ENCODE peak calls at places on chromosomes 4 and X, in nine cellular contexts. H is glutamatergic neuron, V is Peyer's patch, K is osteocyte, E is astrocyte of the spinal cord, A is AG04449, Q is HFF-Myc, T is GM20000, F is GM23338. I is an unnamed sample.

GRCh38 chr4:23969635-23970034 is 79.8 kb upstream of the PPARGC1A start:
- DNase-seq in H (no peak), V (no peak), K (no peak), E (no peak), A (no peak), Q (no peak), T (no peak), F (no peak), I (no peak)

GRCh38 chr4:166174717-166175510 is 301.9 kb downstream of the TLL1 start:
- DNase-seq in H (no peak), V (no peak), K (no peak), E (peak; percentile 32), A (peak; percentile 12), Q (no peak), T (no peak), F (no peak), I (no peak)

GRCh38 chr4:24892778-24893177 is 20.1 kb downstream of the CCDC149 start:
- DNase-seq in H (no peak), V (no peak), K (no peak), E (no peak), A (no peak), Q (no peak), T (no peak), F (peak; percentile 23), I (no peak)

GRCh38 chrX:19867411-19867732 is 20.0 kb downstream of the SH3KBP1 start:
- DNase-seq in H (no peak), V (no peak), K (no peak), E (peak; percentile 49), A (no peak), Q (no peak), T (no peak), F (no peak), I (no peak)

GRCh38 chr4:54094449-54094848 is 5.5 kb upstream of the GSX2 start:
- DNase-seq in H (no peak), V (no peak), K (no peak), E (no peak), A (no peak), Q (no peak), T (no peak), F (peak; percentile 29), I (no peak)

GRCh38 chr4:112885897-112886296 is 163.6 kb upstream of the ANK2 start:
- DNase-seq in H (peak; percentile 25), V (no peak), K (no peak), E (no peak), A (no peak), Q (no peak), T (no peak), F (peak; percentile 23), I (no peak)

GRCh38 chr4:111070390-111070789 is 447.5 kb upstream of the PITX2 start:
- DNase-seq in H (no peak), V (no peak), K (no peak), E (no peak), A (no peak), Q (no peak), T (no peak), F (no peak), I (no peak)

GRCh38 chrX:15947648-15948317 is 93.2 kb upstream of the AP1S2 start:
- DNase-seq in H (no peak), V (no peak), K (no peak), E (peak; percentile 57), A (no peak), Q (peak; percentile 38), T (no peak), F (peak; percentile 67), I (peak; percentile 17)

GRCh38 chr4:143335979-143336827 is 473 bp upstream of the GAB1 start:
- DNase-seq in H (peak; percentile 89), V (peak; percentile 80), K (peak; percentile 95), E (peak; percentile 94), A (peak; percentile 41), Q (peak; percentile 81), T (peak; percentile 74), F (peak; percentile 95), I (peak; percentile 81)

GRCh38 chr4:101415962-101416361 is 68.6 kb upstream of the PPP3CA start:
- DNase-seq in H (no peak), V (no peak), K (no peak), E (no peak), A (no peak), Q (no peak), T (no peak), F (no peak), I (no peak)

GRCh38 chrX:11100281-11101035 is 10.7 kb upstream of the HCCS start:
- DNase-seq in H (peak; percentile 15), V (no peak), K (no peak), E (peak; percentile 64), A (peak; percentile 28), Q (no peak), T (no peak), F (peak; percentile 60), I (no peak)

GRCh38 chr4:129113919-129114318 is 18.0 kb downstream of the C4orf33 start:
- DNase-seq in H (no peak), V (no peak), K (no peak), E (no peak), A (no peak), Q (no peak), T (no peak), F (no peak), I (no peak)

GRCh38 chr4:18976884-18977283 is 955.3 kb upstream of the LCORL start:
- DNase-seq in H (no peak), V (no peak), K (no peak), E (no peak), A (no peak), Q (no peak), T (no peak), F (no peak), I (no peak)
- TF ChIP-seq CTCF in H (no peak), V (no peak), K (no peak), E (no peak), A (no peak), Q (no peak), T (no peak), F (no peak), I (no peak)

DNA sequence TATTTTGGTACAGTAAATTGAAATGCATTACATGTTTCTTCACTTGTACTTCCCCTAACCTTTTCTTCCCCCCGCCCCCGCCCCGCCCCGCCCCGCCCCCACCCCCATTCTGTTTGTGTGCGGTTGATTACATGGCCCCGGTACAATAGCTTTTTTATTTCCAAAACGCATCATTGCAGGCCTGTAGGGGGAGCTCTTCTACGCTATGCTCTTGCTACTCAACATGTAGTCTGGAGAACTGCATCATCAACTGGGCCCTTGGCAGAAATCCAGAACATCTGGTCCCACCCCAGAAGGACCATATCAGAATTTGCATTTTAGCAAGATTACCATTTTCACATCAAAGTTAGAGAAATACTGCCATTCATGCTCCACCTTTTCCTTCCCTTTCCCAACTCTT is 333.3 kb upstream of the DDX53 start:
- DNase-seq in H (peak; percentile 18), V (no peak), K (no peak), E (peak; percentile 18), A (no peak), Q (peak; percentile 27), T (peak; percentile 8), F (peak; percentile 73), I (peak; percentile 6)
- TF ChIP-seq CTCF in H (peak; percentile 24), V (no peak), K (no peak), E (peak; percentile 14), A (no peak), Q (peak; percentile 17), T (peak; percentile 11), F (peak; percentile 67), I (peak; percentile 33)

DNA sequence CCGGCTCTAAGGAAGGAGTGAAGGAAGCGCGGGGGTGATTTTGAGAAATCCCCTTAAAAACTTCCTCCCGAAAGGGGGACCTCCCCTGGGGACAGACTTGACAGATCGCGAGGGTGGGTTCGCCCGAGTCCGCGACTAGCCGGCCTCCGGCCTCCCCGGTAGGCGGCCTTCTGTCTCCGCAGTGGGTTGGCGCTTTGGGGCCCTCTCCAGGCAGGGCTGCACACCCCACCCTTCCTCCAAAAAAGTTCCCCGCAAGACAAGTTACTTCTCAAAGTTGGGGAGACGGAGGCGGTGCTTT is 24.8 kb downstream of the HOPX start:
- DNase-seq in H (no peak), V (peak; percentile 23), K (no peak), E (no peak), A (no peak), Q (no peak), T (peak; percentile 71), F (peak; percentile 49), I (peak; percentile 32)
- TF ChIP-seq CTCF in H (no peak), V (no peak), K (no peak), E (peak; percentile 48), A (peak; percentile 19), Q (no peak), T (no peak), F (peak; percentile 36), I (no peak)

GRCh38 chrX:47643926-47644325 is 6.4 kb downstream of the ELK1 start:
- DNase-seq in H (no peak), V (no peak), K (no peak), E (no peak), A (no peak), Q (no peak), T (no peak), F (no peak), I (no peak)
- TF ChIP-seq CTCF in H (no peak), V (no peak), K (peak; percentile 48), E (peak; percentile 49), A (peak; percentile 36), Q (no peak), T (no peak), F (peak; percentile 45), I (peak; percentile 17)

DNA sequence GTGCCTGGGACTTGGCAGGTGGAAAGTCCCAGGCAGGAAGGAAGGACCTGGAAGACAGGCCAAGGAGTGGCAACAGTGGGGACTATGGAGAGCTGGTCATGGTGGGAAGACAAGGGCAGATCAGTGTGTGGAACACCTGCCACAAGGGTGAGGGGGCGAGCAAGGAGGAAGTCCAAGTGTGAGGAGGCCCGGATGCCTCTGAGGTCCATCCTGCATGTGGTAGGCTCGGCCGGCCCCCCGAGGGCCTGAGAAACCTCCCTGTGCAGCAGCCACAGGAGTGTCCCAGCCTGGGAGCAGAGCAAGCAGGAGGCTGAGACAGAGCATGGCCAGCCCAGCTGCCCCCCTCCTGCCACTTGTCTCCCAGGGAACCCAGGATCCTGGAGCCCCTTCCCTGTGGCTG is 40.5 kb upstream of the PSAPL1 start:
- DNase-seq in H (no peak), V (no peak), K (no peak), E (no peak), A (no peak), Q (no peak), T (no peak), F (no peak), I (no peak)
- TF ChIP-seq CTCF in H (no peak), V (no peak), K (no peak), E (no peak), A (no peak), Q (no peak), T (no peak), F (no peak), I (no peak)

DNA sequence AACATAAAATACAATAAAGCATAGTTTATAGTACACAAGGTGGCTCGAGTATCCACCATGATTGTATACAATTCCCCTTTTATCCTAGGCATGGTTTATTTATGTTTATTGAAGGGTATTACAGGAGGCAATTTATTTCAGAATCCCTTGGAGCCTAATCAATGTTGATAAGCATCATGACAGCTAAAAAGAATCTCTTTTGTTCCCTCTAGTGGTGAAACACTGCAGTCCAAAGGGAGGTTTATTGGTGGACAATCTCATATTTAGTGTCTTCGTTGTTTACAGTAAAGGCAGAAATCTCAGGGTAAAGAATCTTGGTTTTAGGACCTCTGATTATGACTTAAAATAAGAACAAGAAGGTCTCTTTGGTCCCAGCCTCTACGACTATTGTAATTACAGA is 1712.5 kb downstream of the C4orf33 start:
- DNase-seq in H (no peak), V (no peak), K (no peak), E (peak; percentile 38), A (no peak), Q (no peak), T (no peak), F (peak; percentile 60), I (peak; percentile 9)
- TF ChIP-seq CTCF in H (peak; percentile 76), V (no peak), K (peak; percentile 75), E (peak; percentile 74), A (peak; percentile 12), Q (no peak), T (no peak), F (peak; percentile 75), I (peak; percentile 68)

GRCh38 chrX:68808686-68809357 is 20.0 kb upstream of the EFNB1 start:
- DNase-seq in H (no peak), V (no peak), K (peak; percentile 54), E (peak; percentile 7), A (no peak), Q (no peak), T (no peak), F (peak; percentile 39), I (no peak)
- TF ChIP-seq CTCF in H (no peak), V (no peak), K (peak; percentile 39), E (peak; percentile 32), A (peak; percentile 5), Q (no peak), T (no peak), F (peak; percentile 43), I (no peak)